ENCODE peak calls at places on chromosomes 2 and 18, in six cellular contexts. One of them, this sample, is unnamed. For H3K9me3, the result is how much of the 10 kb centered on the place peaks cover.

GRCh38 chr2:217351378-217351777 is 491.5 kb upstream of the TNP1 start:
- DNase-seq in left ventricle myocardium inferior: no peak
- DNase-seq in HepG2: no peak
- DNase-seq in thyroid gland: no peak
- DNase-seq in OCI-LY7: no peak
- DNase-seq in fibroblast of lung: no peak
- DNase-seq in this sample: no peak

GRCh38 chr2:135651717-135652116 is 89.9 kb upstream of the UBXN4 start:
- DNase-seq in left ventricle myocardium inferior: no peak
- DNase-seq in HepG2: no peak
- DNase-seq in thyroid gland: no peak
- DNase-seq in OCI-LY7: no peak
- DNase-seq in fibroblast of lung: no peak
- DNase-seq in this sample: no peak

GRCh38 chr18:22822024-22822423 is 111.1 kb upstream of the RBBP8 start:
- DNase-seq in left ventricle myocardium inferior: no peak
- DNase-seq in HepG2: no peak
- DNase-seq in thyroid gland: no peak
- DNase-seq in OCI-LY7: no peak
- DNase-seq in fibroblast of lung: peak
- DNase-seq in this sample: no peak

GRCh38 chr18:24678626-24679025 is 218.2 kb downstream of the HRH4 start:
- DNase-seq in left ventricle myocardium inferior: no peak
- DNase-seq in HepG2: no peak
- DNase-seq in thyroid gland: no peak
- DNase-seq in OCI-LY7: no peak
- DNase-seq in fibroblast of lung: no peak
- DNase-seq in this sample: no peak

GRCh38 chr2:86027913-86028762 is 77.5 kb downstream of the POLR1A start:
- DNase-seq in left ventricle myocardium inferior: peak
- DNase-seq in HepG2: no peak
- DNase-seq in thyroid gland: no peak
- DNase-seq in OCI-LY7: no peak
- DNase-seq in fibroblast of lung: no peak
- DNase-seq in this sample: no peak

GRCh38 chr18:72808688-72809087 is 59.1 kb downstream of the NETO1 start:
- DNase-seq in left ventricle myocardium inferior: peak
- DNase-seq in HepG2: no peak
- DNase-seq in thyroid gland: no peak
- DNase-seq in OCI-LY7: no peak
- DNase-seq in fibroblast of lung: no peak
- DNase-seq in this sample: no peak

GRCh38 chr2:16952368-16952767 is 286.7 kb upstream of the CYRIA start:
- DNase-seq in left ventricle myocardium inferior: no peak
- DNase-seq in HepG2: no peak
- DNase-seq in thyroid gland: no peak
- DNase-seq in OCI-LY7: no peak
- DNase-seq in fibroblast of lung: no peak
- DNase-seq in this sample: no peak

GRCh38 chr2:221415789-221416188 is 156.3 kb downstream of the EPHA4 start:
- DNase-seq in left ventricle myocardium inferior: no peak
- DNase-seq in HepG2: no peak
- DNase-seq in thyroid gland: no peak
- DNase-seq in OCI-LY7: no peak
- DNase-seq in fibroblast of lung: no peak
- DNase-seq in this sample: no peak

GRCh38 chr2:195570329-195570728 is 86.7 kb upstream of the SLC39A10 start:
- DNase-seq in left ventricle myocardium inferior: no peak
- DNase-seq in HepG2: no peak
- DNase-seq in thyroid gland: no peak
- DNase-seq in OCI-LY7: no peak
- DNase-seq in fibroblast of lung: no peak
- DNase-seq in this sample: no peak

GRCh38 chr2:152243723-152244122 is 68.2 kb upstream of the STAM2 start:
- DNase-seq in left ventricle myocardium inferior: no peak
- DNase-seq in HepG2: peak
- DNase-seq in thyroid gland: no peak
- DNase-seq in OCI-LY7: no peak
- DNase-seq in fibroblast of lung: no peak
- DNase-seq in this sample: no peak

GRCh38 chr2:19993731-19994130 is 3.8 kb upstream of the WDR35 start:
- DNase-seq in left ventricle myocardium inferior: no peak
- DNase-seq in HepG2: no peak
- DNase-seq in thyroid gland: no peak
- DNase-seq in OCI-LY7: no peak
- DNase-seq in fibroblast of lung: no peak
- DNase-seq in this sample: no peak

GRCh38 chr2:38274286-38275276 is 102.5 kb downstream of the ATL2 start:
- DNase-seq in left ventricle myocardium inferior: no peak
- DNase-seq in HepG2: peak
- DNase-seq in thyroid gland: peak
- DNase-seq in OCI-LY7: peak
- DNase-seq in fibroblast of lung: peak
- DNase-seq in this sample: no peak

GRCh38 chr2:69717902-69718301 is 24.0 kb upstream of the ANXA4 start:
- DNase-seq in left ventricle myocardium inferior: no peak
- DNase-seq in HepG2: no peak
- DNase-seq in thyroid gland: no peak
- DNase-seq in OCI-LY7: no peak
- DNase-seq in fibroblast of lung: peak
- DNase-seq in this sample: no peak

GRCh38 chr2:206728277-206729199 is 10.3 kb upstream of the DYTN start:
- DNase-seq in left ventricle myocardium inferior: no peak
- DNase-seq in HepG2: peak
- DNase-seq in thyroid gland: no peak
- DNase-seq in OCI-LY7: no peak
- DNase-seq in fibroblast of lung: peak
- DNase-seq in this sample: no peak

GRCh38 chr2:20609349-20609994 is 41.4 kb downstream of the HS1BP3 start:
- DNase-seq in left ventricle myocardium inferior: peak
- DNase-seq in HepG2: peak
- DNase-seq in thyroid gland: peak
- DNase-seq in OCI-LY7: no peak
- DNase-seq in fibroblast of lung: peak
- DNase-seq in this sample: no peak

GRCh38 chr2:224405412-224405811 is 3.5 kb upstream of the FAM124B start:
- DNase-seq in left ventricle myocardium inferior: no peak
- DNase-seq in HepG2: no peak
- DNase-seq in thyroid gland: no peak
- DNase-seq in OCI-LY7: peak
- DNase-seq in fibroblast of lung: no peak
- DNase-seq in this sample: no peak

GRCh38 chr2:169141713-169142352 is 72.5 kb downstream of the DHRS9 start:
- DNase-seq in left ventricle myocardium inferior: no peak
- DNase-seq in HepG2: peak
- DNase-seq in thyroid gland: peak
- DNase-seq in OCI-LY7: peak
- DNase-seq in fibroblast of lung: peak
- DNase-seq in this sample: peak
- H3K4me3 ChIP-seq in left ventricle myocardium inferior: no peak
- H3K4me3 ChIP-seq in HepG2: no peak
- H3K4me3 ChIP-seq in thyroid gland: no peak
- H3K4me3 ChIP-seq in OCI-LY7: no peak
- H3K4me3 ChIP-seq in fibroblast of lung: no peak
- H3K4me3 ChIP-seq in this sample: no peak

DNA sequence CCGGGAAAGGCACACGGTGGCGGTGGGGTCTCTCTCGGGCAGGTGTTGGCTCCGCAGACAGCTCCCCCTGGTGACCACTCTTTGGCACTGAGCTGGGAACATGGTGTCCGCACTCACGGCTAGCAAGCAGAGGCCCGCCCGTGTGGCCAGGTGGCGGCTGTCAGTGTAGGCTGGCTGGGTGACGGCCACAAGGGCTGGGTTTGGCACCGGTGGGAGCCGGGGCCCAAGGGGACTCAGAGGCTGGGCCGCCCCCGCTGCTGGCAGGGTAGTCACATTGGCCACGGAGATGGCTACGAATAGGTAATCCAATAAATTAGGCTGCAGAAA is 1071.7 kb downstream of the RPIA start:
- DNase-seq in left ventricle myocardium inferior: no peak
- DNase-seq in HepG2: peak
- DNase-seq in thyroid gland: no peak
- DNase-seq in OCI-LY7: no peak
- DNase-seq in fibroblast of lung: no peak
- DNase-seq in this sample: no peak
- H3K9me3 ChIP-seq in left ventricle myocardium inferior: under half
- H3K9me3 ChIP-seq in HepG2: under half
- H3K9me3 ChIP-seq in thyroid gland: under half
- H3K9me3 ChIP-seq in OCI-LY7: under half
- H3K9me3 ChIP-seq in fibroblast of lung: under half
- H3K9me3 ChIP-seq in this sample: under half

DNA sequence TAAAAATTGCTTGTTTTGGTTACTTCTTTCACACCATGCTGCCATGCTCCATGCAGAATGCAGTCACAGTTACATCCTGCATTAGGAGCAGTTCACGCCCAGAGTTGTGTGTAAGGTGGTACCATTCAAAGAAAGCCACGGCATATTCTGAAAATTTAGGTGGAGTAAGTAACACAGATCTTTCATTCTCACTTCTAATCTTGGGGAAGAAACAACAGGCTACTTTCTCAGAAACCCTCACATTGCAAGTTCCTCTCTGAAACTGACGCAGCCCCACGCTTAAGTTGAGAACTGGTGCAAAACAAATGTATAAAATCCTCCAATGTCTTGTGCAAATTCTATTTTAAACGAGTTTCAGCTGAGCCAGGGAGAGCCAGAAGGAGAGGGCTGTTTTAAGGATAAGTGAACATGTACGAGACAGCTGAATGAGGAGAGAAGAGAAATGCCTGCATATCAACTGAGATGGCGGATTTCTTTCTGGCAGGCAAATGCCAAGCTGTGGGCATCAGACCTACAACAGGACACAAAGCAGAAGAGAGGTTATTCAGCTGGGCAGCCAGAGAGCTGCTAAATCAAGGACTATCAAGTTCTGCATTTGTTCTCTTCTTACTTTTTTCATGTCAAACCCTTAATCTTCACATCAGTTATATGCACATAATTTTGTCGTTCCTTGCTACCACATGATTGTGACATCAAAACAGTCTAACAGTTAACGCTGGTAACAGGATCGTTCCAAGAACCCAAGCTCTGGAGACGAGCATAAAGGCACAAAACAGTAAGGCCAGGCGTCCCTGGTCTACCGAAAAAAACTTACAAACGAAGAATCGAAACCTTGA is 6.4 kb downstream of the ARL4C start:
- DNase-seq in left ventricle myocardium inferior: no peak
- DNase-seq in HepG2: no peak
- DNase-seq in thyroid gland: no peak
- DNase-seq in OCI-LY7: peak
- DNase-seq in fibroblast of lung: no peak
- DNase-seq in this sample: no peak
- H3K4me3 ChIP-seq in left ventricle myocardium inferior: no peak
- H3K4me3 ChIP-seq in HepG2: no peak
- H3K4me3 ChIP-seq in thyroid gland: no peak
- H3K4me3 ChIP-seq in OCI-LY7: peak
- H3K4me3 ChIP-seq in fibroblast of lung: no peak
- H3K4me3 ChIP-seq in this sample: no peak

DNA sequence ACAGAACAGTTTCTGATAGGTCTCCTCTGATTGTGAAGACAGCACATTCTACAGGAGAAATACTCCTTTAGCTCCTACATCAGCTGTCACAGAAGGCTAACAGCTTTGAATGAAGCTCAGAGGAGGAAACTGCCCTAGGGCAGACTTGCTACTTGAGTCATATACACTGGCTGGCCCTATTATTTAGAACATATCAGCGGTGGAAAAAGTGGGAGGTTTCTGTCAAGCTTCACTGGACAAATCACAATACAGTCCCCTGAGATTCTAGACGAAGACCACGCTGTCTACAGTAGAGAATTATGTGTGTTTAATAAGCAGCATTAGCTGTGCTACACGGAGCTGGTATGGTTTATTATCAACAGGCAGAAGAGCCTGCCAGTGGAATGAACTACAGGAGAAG is 230.9 kb upstream of the FSIP2 start:
- DNase-seq in left ventricle myocardium inferior: no peak
- DNase-seq in HepG2: no peak
- DNase-seq in thyroid gland: no peak
- DNase-seq in OCI-LY7: no peak
- DNase-seq in fibroblast of lung: no peak
- DNase-seq in this sample: no peak
- H3K9me3 ChIP-seq in left ventricle myocardium inferior: half or more
- H3K9me3 ChIP-seq in HepG2: half or more
- H3K9me3 ChIP-seq in thyroid gland: under half
- H3K9me3 ChIP-seq in OCI-LY7: under half
- H3K9me3 ChIP-seq in fibroblast of lung: under half
- H3K9me3 ChIP-seq in this sample: under half

DNA sequence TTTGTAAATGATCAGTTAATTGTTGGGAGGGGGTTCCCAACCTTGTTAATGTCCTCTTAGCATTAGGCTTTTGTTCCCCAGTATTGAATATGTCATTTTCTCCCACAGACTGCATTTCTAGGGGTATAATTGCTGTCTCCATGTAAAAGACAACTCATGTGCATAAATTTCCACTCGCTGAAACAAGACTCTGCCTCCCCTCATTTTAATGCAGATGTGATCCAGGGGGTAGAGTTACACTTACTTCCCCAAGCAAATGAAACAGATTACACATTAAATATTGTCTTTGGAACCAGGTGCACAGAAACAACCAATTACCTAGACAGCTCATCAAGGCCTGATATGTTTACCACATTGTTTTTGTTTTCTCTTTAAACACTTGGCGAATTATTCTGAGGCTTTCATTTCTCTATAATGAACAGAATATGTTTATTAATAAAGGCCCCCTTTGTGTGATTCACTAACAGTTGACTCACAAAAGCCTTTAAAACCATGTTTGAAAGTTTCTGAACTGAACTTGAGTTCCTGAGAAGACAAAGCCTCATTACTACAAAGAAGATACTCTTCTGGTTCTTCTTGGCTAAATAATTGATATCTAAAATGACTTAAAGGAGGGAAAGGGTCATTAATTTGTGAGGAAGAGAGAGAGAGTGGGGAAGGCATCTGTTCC is 15.0 kb upstream of the ACVR1 start:
- DNase-seq in left ventricle myocardium inferior: no peak
- DNase-seq in HepG2: no peak
- DNase-seq in thyroid gland: no peak
- DNase-seq in OCI-LY7: no peak
- DNase-seq in fibroblast of lung: no peak
- DNase-seq in this sample: no peak
- H3K4me3 ChIP-seq in left ventricle myocardium inferior: no peak
- H3K4me3 ChIP-seq in HepG2: no peak
- H3K4me3 ChIP-seq in thyroid gland: no peak
- H3K4me3 ChIP-seq in OCI-LY7: no peak
- H3K4me3 ChIP-seq in fibroblast of lung: no peak
- H3K4me3 ChIP-seq in this sample: no peak

DNA sequence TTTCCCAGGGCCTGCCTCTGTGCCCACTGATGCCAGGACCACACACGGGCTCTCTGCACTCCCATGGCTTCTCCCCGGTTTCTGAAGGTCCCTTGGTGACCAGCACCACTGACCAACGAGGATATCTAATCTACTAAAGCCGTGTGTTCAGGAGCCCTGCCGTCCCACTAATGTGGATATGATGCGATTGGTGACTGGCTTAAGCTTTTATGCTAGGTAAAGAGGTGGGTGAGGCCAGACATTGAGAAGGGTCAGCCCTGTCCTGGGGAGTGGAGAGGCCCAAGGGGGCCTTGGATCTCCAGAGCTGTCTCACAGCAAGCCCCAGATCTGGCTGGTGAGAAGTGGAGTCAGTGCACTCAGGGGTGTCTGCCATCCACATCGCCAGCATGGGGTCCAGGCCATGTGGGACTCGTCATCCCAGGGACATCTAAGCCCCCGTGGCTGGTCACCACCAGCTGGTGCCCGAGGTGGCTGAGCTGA is 208.1 kb downstream of the NDUFA10 start:
- DNase-seq in left ventricle myocardium inferior: no peak
- DNase-seq in HepG2: no peak
- DNase-seq in thyroid gland: no peak
- DNase-seq in OCI-LY7: no peak
- DNase-seq in fibroblast of lung: no peak
- DNase-seq in this sample: no peak
- H3K9me3 ChIP-seq in left ventricle myocardium inferior: under half
- H3K9me3 ChIP-seq in HepG2: under half
- H3K9me3 ChIP-seq in thyroid gland: under half
- H3K9me3 ChIP-seq in OCI-LY7: under half
- H3K9me3 ChIP-seq in fibroblast of lung: under half
- H3K9me3 ChIP-seq in this sample: under half